ENCODE peak calls at places on chromosomes 12 and 14, in nine cellular contexts. Z, B, P, F, S, J, M, I and T are unnamed samples.

GRCh38 chr12:99066726-99067125 is 421.6 kb downstream of the APAF1 start:
- DNase-seq in M (no peak), P (no peak), Z (no peak), I (no peak), J (no peak), F (no peak), S (no peak), B (no peak), T (no peak)

GRCh38 chr12:3133410-3133793 is 56.2 kb downstream of the TSPAN9 start:
- DNase-seq in S (no peak), P (no peak), I (no peak), F (no peak), B (no peak), Z (no peak), M (no peak), J (no peak), T (no peak)

GRCh38 chr14:104678346-104678745 is 11.1 kb upstream of the INF2 start:
- DNase-seq in B (peak; percentile 68), I (peak; percentile 18), J (peak; percentile 35), F (no peak), S (peak; percentile 53), Z (peak; percentile 60), M (peak; percentile 41), P (no peak), T (no peak)

GRCh38 chr12:76457010-76457409 is 102.6 kb downstream of the OSBPL8 start:
- DNase-seq in S (no peak), Z (no peak), J (no peak), F (no peak), B (no peak), M (no peak), P (no peak), I (no peak), T (no peak)

GRCh38 chr12:113747048-113747447 is 219.1 kb downstream of the RBM19 start:
- DNase-seq in F (no peak), M (no peak), Z (no peak), S (no peak), P (no peak), J (no peak), I (no peak), B (no peak), T (no peak)

GRCh38 chr12:26295001-26295400 is 99.6 kb downstream of the SSPN start:
- DNase-seq in B (no peak), I (no peak), J (no peak), P (no peak), S (no peak), M (no peak), Z (no peak), F (no peak), T (no peak)

GRCh38 chr14:54175298-54175942 is 218.8 kb upstream of the BMP4 start:
- DNase-seq in S (peak; percentile 82), M (peak; percentile 74), Z (no peak), I (peak; percentile 49), P (peak; percentile 46), B (peak; percentile 59), F (peak; percentile 38), J (peak; percentile 80), T (peak; percentile 44)

GRCh38 chr12:120474092-120474960 is 4.8 kb upstream of the SRSF9 start:
- DNase-seq in P (no peak), S (peak; percentile 74), F (peak; percentile 8), M (no peak), I (peak; percentile 75), J (peak; percentile 84), B (no peak), Z (no peak), T (no peak)

GRCh38 chr12:30850684-30851083 is 75.9 kb upstream of the TSPAN11 start:
- DNase-seq in P (no peak), J (no peak), S (no peak), Z (no peak), I (no peak), B (no peak), M (no peak), F (no peak), T (no peak)

GRCh38 chr12:132925597-132926416 is 30.3 kb downstream of the ZNF605 start:
- DNase-seq in Z (no peak), F (no peak), I (no peak), P (no peak), B (no peak), S (no peak), J (no peak), M (no peak), T (no peak)

GRCh38 chr12:50240792-50241114 is 42.6 kb downstream of the LIMA1 start:
- DNase-seq in F (no peak), P (no peak), Z (no peak), S (no peak), I (no peak), J (no peak), M (no peak), B (no peak), T (no peak)